ENCODE peak calls at places on chromosomes 3 and 15, in seven cellular contexts. One of them, this sample, is unnamed.

GRCh38 chr3:49412632-49413337 is 562 bp downstream of the TCTA start:
- DNase-seq in endothelial cell: no peak
- DNase-seq in fibroblast of mammary gland: no peak
- DNase-seq in lung: no peak
- DNase-seq in nephron progenitor cell: no peak
- DNase-seq in body of pancreas: no peak
- DNase-seq in AG09319: no peak
- DNase-seq in this sample: no peak

GRCh38 chr15:59553879-59554735 is 57.5 kb upstream of the GCNT3 start:
- DNase-seq in body of pancreas: no peak
- DNase-seq in AG09319: no peak
- DNase-seq in fibroblast of mammary gland: peak
- DNase-seq in endothelial cell: peak
- DNase-seq in lung: no peak
- DNase-seq in nephron progenitor cell: no peak
- DNase-seq in this sample: no peak

GRCh38 chr3:148600902-148601765 is 96.6 kb upstream of the AGTR1 start:
- DNase-seq in fibroblast of mammary gland: no peak
- DNase-seq in body of pancreas: peak
- DNase-seq in endothelial cell: no peak
- DNase-seq in lung: no peak
- DNase-seq in nephron progenitor cell: no peak
- DNase-seq in AG09319: no peak
- DNase-seq in this sample: no peak

GRCh38 chr3:40597441-40597840 is 72.7 kb downstream of the ZNF621 start:
- DNase-seq in body of pancreas: no peak
- DNase-seq in endothelial cell: no peak
- DNase-seq in lung: no peak
- DNase-seq in fibroblast of mammary gland: peak
- DNase-seq in nephron progenitor cell: no peak
- DNase-seq in AG09319: no peak
- DNase-seq in this sample: no peak

GRCh38 chr15:39934415-39935044 is 615 bp downstream of the EIF2AK4 start:
- DNase-seq in endothelial cell: peak
- DNase-seq in nephron progenitor cell: no peak
- DNase-seq in lung: no peak
- DNase-seq in body of pancreas: no peak
- DNase-seq in fibroblast of mammary gland: peak
- DNase-seq in AG09319: no peak
- DNase-seq in this sample: peak

GRCh38 chr15:99998661-99999101 is 265.4 kb upstream of the LYSMD4 start:
- DNase-seq in lung: no peak
- DNase-seq in nephron progenitor cell: no peak
- DNase-seq in endothelial cell: no peak
- DNase-seq in body of pancreas: no peak
- DNase-seq in AG09319: no peak
- DNase-seq in fibroblast of mammary gland: no peak
- DNase-seq in this sample: no peak

GRCh38 chr15:31465083-31465955 is 138.7 kb downstream of the KLF13 start:
- DNase-seq in endothelial cell: no peak
- DNase-seq in body of pancreas: peak
- DNase-seq in lung: no peak
- DNase-seq in nephron progenitor cell: no peak
- DNase-seq in fibroblast of mammary gland: no peak
- DNase-seq in AG09319: no peak
- DNase-seq in this sample: no peak

GRCh38 chr3:175941352-175941751 is 1082.2 kb downstream of the NAALADL2 start:
- DNase-seq in body of pancreas: no peak
- DNase-seq in fibroblast of mammary gland: peak
- DNase-seq in nephron progenitor cell: no peak
- DNase-seq in AG09319: no peak
- DNase-seq in lung: no peak
- DNase-seq in endothelial cell: no peak
- DNase-seq in this sample: no peak

DNA sequence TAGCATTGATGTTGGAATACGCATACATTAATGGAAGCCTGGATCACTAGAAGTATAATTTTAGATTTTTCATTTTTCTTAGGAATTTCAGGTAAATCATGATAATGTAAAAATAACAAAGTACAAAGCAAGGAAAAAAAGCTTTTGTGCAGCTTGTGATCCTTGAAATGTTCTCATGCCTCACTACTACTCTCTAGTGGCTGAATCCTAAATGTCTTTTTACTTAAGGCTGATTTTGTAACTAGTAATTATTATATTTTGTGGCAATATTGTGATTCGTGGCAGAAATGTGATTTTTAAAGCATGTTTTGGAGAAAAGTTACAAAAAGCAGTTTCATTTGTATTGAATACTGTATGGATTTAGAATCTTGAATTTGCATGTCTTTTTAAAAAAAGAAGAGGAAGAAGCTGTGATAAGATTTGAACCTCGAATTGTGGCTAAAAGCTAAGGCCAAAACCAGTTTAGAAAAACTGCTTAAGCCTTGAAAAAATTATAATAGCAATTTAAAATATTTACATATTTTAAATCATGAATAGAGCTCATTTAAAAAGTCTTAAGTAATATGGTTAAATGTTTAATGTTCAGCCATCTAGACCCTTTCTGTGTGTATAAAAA is 39.0 kb downstream of the U2SURP start:
- DNase-seq in nephron progenitor cell: no peak
- DNase-seq in endothelial cell: no peak
- DNase-seq in AG09319: no peak
- DNase-seq in fibroblast of mammary gland: peak
- DNase-seq in lung: no peak
- DNase-seq in body of pancreas: no peak
- DNase-seq in this sample: no peak
- TF ChIP-seq CTCF in nephron progenitor cell: peak
- TF ChIP-seq CTCF in endothelial cell: peak
- TF ChIP-seq CTCF in AG09319: peak
- TF ChIP-seq CTCF in fibroblast of mammary gland: peak
- TF ChIP-seq CTCF in lung: peak
- TF ChIP-seq CTCF in body of pancreas: peak
- TF ChIP-seq CTCF in this sample: peak

GRCh38 chr15:101277038-101277822 is at the start of gene SELENOS:
- DNase-seq in body of pancreas: peak
- DNase-seq in lung: peak
- DNase-seq in AG09319: peak
- DNase-seq in nephron progenitor cell: peak
- DNase-seq in fibroblast of mammary gland: peak
- DNase-seq in endothelial cell: peak
- DNase-seq in this sample: peak

GRCh38 chr15:101280007-101280406 is 2.7 kb upstream of the SELENOS start:
- DNase-seq in nephron progenitor cell: no peak
- DNase-seq in body of pancreas: no peak
- DNase-seq in fibroblast of mammary gland: no peak
- DNase-seq in endothelial cell: no peak
- DNase-seq in AG09319: no peak
- DNase-seq in lung: no peak
- DNase-seq in this sample: no peak

GRCh38 chr15:101276501-101277037 is 716 bp downstream of the SELENOS start:
- DNase-seq in nephron progenitor cell: no peak
- DNase-seq in lung: no peak
- DNase-seq in body of pancreas: no peak
- DNase-seq in endothelial cell: peak
- DNase-seq in fibroblast of mammary gland: peak
- DNase-seq in AG09319: no peak
- DNase-seq in this sample: no peak

GRCh38 chr15:101275018-101275417 is 2.3 kb downstream of the SELENOS start:
- DNase-seq in lung: no peak
- DNase-seq in endothelial cell: no peak
- DNase-seq in fibroblast of mammary gland: no peak
- DNase-seq in body of pancreas: no peak
- DNase-seq in nephron progenitor cell: no peak
- DNase-seq in AG09319: no peak
- DNase-seq in this sample: no peak

DNA sequence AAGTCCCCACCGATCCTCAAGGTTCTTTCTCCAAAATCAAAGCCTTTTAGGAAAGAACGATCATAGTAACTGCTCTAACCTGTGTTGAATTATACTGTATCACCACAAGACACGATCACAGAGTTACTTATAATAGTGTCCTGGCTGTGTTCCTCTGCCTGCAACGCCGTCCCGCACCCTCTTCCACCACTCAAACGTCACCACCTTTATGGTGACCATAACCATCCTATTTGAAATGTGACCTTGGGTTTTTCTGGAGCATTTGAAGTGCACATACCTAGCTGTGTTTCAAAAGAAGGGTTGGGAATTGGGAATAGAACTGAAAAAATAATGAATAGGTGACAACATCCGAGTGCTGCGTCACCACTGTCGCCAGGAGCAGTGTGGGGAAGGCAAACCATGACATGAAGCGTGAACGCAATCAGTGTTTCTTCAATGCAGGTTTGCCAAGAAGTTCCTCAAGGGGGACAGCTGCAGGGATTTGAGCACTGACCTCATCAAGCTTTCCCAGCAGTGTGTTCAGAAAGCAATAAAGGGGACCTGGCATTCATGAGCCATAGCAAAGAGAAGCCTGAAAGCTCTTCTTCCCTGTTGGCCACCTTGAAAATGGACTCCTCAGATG is 769 bp upstream of the SELENOS start:
- DNase-seq in AG09319: no peak
- DNase-seq in lung: no peak
- DNase-seq in nephron progenitor cell: no peak
- DNase-seq in endothelial cell: no peak
- DNase-seq in body of pancreas: no peak
- DNase-seq in fibroblast of mammary gland: no peak
- DNase-seq in this sample: no peak
- TF ChIP-seq CTCF in AG09319: no peak
- TF ChIP-seq CTCF in lung: no peak
- TF ChIP-seq CTCF in nephron progenitor cell: no peak
- TF ChIP-seq CTCF in endothelial cell: no peak
- TF ChIP-seq CTCF in body of pancreas: no peak
- TF ChIP-seq CTCF in fibroblast of mammary gland: no peak
- TF ChIP-seq CTCF in this sample: no peak

GRCh38 chr3:70647823-70648222 is 335.4 kb upstream of the MDFIC2 start:
- DNase-seq in lung: no peak
- DNase-seq in fibroblast of mammary gland: no peak
- DNase-seq in AG09319: no peak
- DNase-seq in endothelial cell: no peak
- DNase-seq in nephron progenitor cell: no peak
- DNase-seq in body of pancreas: no peak
- DNase-seq in this sample: no peak
- TF ChIP-seq CTCF in lung: no peak
- TF ChIP-seq CTCF in fibroblast of mammary gland: no peak
- TF ChIP-seq CTCF in AG09319: no peak
- TF ChIP-seq CTCF in endothelial cell: no peak
- TF ChIP-seq CTCF in nephron progenitor cell: no peak
- TF ChIP-seq CTCF in body of pancreas: no peak
- TF ChIP-seq CTCF in this sample: no peak

GRCh38 chr3:116836286-116836685 is 126.7 kb downstream of the TUSC7 start:
- DNase-seq in fibroblast of mammary gland: peak
- DNase-seq in nephron progenitor cell: no peak
- DNase-seq in body of pancreas: no peak
- DNase-seq in AG09319: no peak
- DNase-seq in endothelial cell: no peak
- DNase-seq in lung: no peak
- DNase-seq in this sample: no peak

GRCh38 chr3:116837474-116837873 is 127.9 kb downstream of the TUSC7 start:
- DNase-seq in nephron progenitor cell: no peak
- DNase-seq in body of pancreas: no peak
- DNase-seq in AG09319: no peak
- DNase-seq in fibroblast of mammary gland: no peak
- DNase-seq in endothelial cell: no peak
- DNase-seq in lung: no peak
- DNase-seq in this sample: no peak

DNA sequence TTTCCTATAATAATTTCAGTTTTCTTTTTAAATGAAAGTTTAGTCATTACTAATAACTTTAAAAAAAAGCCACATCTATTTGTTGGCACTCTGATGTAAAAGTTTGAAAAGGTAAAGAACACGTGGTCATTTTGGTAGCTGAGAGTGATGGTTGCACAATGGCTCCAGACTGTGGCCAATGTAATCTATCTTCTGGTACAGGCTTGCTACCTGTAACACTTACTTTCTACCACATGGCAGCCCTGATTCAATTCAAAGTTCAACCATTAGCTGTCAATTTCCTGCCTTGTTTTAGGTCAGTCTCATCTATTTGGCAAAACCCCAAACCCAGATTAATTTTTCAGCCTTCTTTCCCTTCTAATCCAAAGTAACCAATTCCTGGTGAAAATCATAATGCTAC is 126.1 kb downstream of the TUSC7 start:
- DNase-seq in AG09319: no peak
- DNase-seq in nephron progenitor cell: no peak
- DNase-seq in fibroblast of mammary gland: peak
- DNase-seq in lung: no peak
- DNase-seq in endothelial cell: no peak
- DNase-seq in body of pancreas: no peak
- DNase-seq in this sample: no peak
- TF ChIP-seq CTCF in AG09319: no peak
- TF ChIP-seq CTCF in nephron progenitor cell: no peak
- TF ChIP-seq CTCF in fibroblast of mammary gland: no peak
- TF ChIP-seq CTCF in lung: no peak
- TF ChIP-seq CTCF in endothelial cell: no peak
- TF ChIP-seq CTCF in body of pancreas: no peak
- TF ChIP-seq CTCF in this sample: no peak

GRCh38 chr3:89851974-89852621 is 744.7 kb downstream of the EPHA3 start:
- DNase-seq in body of pancreas: peak
- DNase-seq in nephron progenitor cell: peak
- DNase-seq in endothelial cell: peak
- DNase-seq in lung: no peak
- DNase-seq in AG09319: no peak
- DNase-seq in fibroblast of mammary gland: peak
- DNase-seq in this sample: peak
- TF ChIP-seq CTCF in body of pancreas: peak
- TF ChIP-seq CTCF in nephron progenitor cell: peak
- TF ChIP-seq CTCF in endothelial cell: peak
- TF ChIP-seq CTCF in lung: no peak
- TF ChIP-seq CTCF in AG09319: peak
- TF ChIP-seq CTCF in fibroblast of mammary gland: peak
- TF ChIP-seq CTCF in this sample: peak

DNA sequence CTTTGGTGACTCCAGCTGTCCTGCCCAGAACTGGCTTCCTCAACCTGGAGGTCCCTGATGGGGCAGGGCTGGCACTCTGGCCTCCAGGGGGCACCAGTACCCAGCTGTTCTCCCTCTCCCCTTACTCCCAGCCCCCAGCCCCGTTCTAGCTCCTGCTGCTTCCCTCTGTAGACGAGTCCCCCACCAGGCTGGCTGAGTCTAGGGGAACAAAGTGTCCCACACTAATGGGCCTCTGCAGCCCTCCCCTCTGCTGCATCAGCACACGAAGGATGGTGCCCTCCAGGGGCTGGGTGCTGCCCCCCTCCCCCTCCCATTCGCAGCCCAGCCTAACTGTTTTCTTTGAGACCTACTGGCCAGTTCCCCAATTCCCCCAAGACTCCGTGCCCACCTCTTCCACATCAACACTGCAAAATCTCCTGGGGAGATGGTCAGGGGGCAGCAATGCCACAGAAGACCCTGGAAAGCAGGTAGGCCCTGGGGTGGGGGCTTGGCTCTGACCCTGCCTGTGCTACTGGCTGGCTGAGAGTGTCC is 4.2 kb downstream of the RHCG start:
- DNase-seq in lung: no peak
- DNase-seq in fibroblast of mammary gland: no peak
- DNase-seq in endothelial cell: peak
- DNase-seq in nephron progenitor cell: peak
- DNase-seq in body of pancreas: no peak
- DNase-seq in AG09319: no peak
- DNase-seq in this sample: peak
- TF ChIP-seq CTCF in lung: no peak
- TF ChIP-seq CTCF in fibroblast of mammary gland: peak
- TF ChIP-seq CTCF in endothelial cell: peak
- TF ChIP-seq CTCF in nephron progenitor cell: peak
- TF ChIP-seq CTCF in body of pancreas: no peak
- TF ChIP-seq CTCF in AG09319: peak
- TF ChIP-seq CTCF in this sample: peak

This sample was measured in neural crest cell.